ENCODE peak calls at places on chromosomes 12 and 14, in four cellular contexts. C, W, L and I are unnamed samples.

GRCh38 chr12:49496417-49497360 is 42.1 kb upstream of the KCNH3 start:
- DNase-seq in C (no peak), W (no peak), L (no peak), I (no peak)

GRCh38 chr12:61993734-61994345 is 266.4 kb upstream of the USP15 start:
- DNase-seq in C (no peak), W (no peak), L (no peak), I (peak)

GRCh38 chr12:95733156-95733825 is 57.3 kb downstream of the NTN4 start:
- DNase-seq in C (no peak), W (peak), L (no peak), I (no peak)

GRCh38 chr12:25286837-25287236 is 36.1 kb upstream of the KRAS start:
- DNase-seq in C (no peak), W (no peak), L (no peak), I (no peak)

GRCh38 chr12:31120392-31121008 is 46.8 kb downstream of the DDX11 start:
- DNase-seq in C (no peak), W (no peak), L (no peak), I (no peak)

GRCh38 chr14:95530461-95531170 is 4.2 kb upstream of the GLRX5 start:
- DNase-seq in C (peak), W (no peak), L (no peak), I (no peak)

GRCh38 chr12:93136243-93137015 is 207.3 kb upstream of the EEA1 start:
- DNase-seq in C (no peak), W (no peak), L (no peak), I (no peak)

GRCh38 chr14:51331651-51332367 is 91.8 kb downstream of the TMX1 start:
- DNase-seq in C (no peak), W (no peak), L (no peak), I (no peak)

GRCh38 chr12:90287585-90287984 is 578.9 kb upstream of the ATP2B1 start:
- DNase-seq in C (no peak), W (no peak), L (no peak), I (no peak)

GRCh38 chr14:60272177-60272576 is 23.2 kb downstream of the PPM1A start:
- DNase-seq in C (no peak), W (no peak), L (no peak), I (no peak)
- TF ChIP-seq CTCF in C (no peak), W (no peak), L (no peak), I (no peak)

GRCh38 chr12:117890137-117890536 is 78.7 kb downstream of the KSR2 start:
- DNase-seq in C (no peak), W (no peak), L (no peak), I (no peak)
- TF ChIP-seq CTCF in C (no peak), W (no peak), L (no peak), I (no peak)

GRCh38 chr14:103189481-103190470 is 66.5 kb downstream of the TNFAIP2 start:
- DNase-seq in C (no peak), W (no peak), L (no peak), I (no peak)

GRCh38 chr14:103190731-103191130 is 67.5 kb downstream of the TNFAIP2 start:
- DNase-seq in C (no peak), W (no peak), L (no peak), I (no peak)

GRCh38 chr14:103186894-103187586 is 63.8 kb downstream of the TNFAIP2 start:
- DNase-seq in C (no peak), W (no peak), L (no peak), I (peak)

GRCh38 chr14:103187911-103188310 is 64.7 kb downstream of the TNFAIP2 start:
- DNase-seq in C (no peak), W (no peak), L (no peak), I (no peak)

DNA sequence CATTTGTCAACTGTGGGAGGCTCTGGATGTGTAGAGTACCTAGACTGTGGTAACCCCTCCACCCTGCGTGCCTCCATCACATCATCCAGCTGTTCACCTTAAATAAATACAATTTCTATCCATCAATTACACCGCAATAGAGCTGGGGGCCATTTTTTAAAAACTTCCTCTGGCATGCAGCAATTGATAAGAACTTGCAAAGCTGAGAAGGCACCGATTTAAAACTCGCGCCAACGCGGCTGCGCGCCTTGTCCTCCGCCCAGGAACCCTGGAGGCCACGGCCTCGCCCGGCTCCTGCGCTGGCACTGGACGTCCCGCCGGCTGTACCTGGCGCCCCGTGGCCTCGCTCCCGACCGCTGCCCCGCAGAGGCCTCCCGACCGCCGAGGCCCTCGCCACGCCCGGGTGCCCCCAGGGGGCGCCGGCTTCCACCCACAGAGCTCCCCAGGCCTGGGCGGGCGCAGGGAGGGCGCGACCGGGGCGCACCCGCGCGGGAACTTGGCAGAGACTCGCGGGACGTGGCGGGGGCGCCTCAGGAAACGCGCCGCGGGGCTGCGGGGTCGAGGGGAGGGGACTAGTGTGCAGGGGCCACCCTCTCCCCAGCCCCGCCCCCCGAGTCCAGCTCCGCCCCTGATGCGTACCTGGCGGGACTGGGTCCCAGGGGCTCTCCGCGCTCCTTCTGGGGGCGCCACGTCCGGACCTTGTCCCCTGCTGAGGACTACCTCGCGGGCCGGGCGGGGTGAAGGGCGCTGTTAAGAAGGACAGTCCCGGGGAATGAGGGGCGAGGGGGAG is 65.6 kb downstream of the TNFAIP2 start:
- DNase-seq in C (peak), W (no peak), L (peak), I (peak)
- TF ChIP-seq CTCF in C (no peak), W (no peak), L (no peak), I (peak)

DNA sequence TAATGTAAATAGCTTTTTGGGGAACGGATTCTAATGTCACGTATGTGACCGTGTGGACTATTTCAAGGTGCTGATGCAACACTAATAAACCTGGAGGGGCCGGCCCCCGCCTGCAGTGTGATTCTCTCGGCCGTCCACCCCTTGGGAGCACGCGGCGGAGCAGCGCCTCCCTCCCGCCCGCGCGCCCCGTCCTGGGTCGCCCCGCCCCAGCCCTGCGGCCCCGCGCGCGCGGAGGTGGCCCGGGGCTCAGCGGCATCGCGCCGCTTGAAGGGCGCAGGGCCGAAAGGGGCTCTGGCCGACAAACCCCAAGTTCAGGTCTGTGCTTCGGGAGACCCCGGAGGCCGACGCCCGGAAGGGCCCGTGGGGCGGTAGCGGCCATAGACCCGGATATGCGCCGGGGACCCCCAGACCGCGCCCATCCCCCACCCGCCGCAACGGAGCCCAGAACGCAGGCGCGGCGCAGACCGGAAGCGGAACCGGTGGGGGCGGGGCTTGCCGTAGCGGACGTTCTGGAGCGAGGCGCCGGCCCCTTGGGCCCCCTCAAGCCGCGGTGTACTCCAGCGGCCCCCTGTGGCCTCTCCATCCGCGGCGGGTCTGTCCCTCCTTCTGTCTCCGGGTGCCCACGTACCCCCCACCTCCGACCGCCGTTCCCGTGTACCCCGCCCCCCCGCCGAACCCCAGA is at the start of gene TEX22:
- DNase-seq in C (peak), W (peak), L (peak), I (peak)
- TF ChIP-seq CTCF in C (no peak), W (no peak), L (no peak), I (no peak)

DNA sequence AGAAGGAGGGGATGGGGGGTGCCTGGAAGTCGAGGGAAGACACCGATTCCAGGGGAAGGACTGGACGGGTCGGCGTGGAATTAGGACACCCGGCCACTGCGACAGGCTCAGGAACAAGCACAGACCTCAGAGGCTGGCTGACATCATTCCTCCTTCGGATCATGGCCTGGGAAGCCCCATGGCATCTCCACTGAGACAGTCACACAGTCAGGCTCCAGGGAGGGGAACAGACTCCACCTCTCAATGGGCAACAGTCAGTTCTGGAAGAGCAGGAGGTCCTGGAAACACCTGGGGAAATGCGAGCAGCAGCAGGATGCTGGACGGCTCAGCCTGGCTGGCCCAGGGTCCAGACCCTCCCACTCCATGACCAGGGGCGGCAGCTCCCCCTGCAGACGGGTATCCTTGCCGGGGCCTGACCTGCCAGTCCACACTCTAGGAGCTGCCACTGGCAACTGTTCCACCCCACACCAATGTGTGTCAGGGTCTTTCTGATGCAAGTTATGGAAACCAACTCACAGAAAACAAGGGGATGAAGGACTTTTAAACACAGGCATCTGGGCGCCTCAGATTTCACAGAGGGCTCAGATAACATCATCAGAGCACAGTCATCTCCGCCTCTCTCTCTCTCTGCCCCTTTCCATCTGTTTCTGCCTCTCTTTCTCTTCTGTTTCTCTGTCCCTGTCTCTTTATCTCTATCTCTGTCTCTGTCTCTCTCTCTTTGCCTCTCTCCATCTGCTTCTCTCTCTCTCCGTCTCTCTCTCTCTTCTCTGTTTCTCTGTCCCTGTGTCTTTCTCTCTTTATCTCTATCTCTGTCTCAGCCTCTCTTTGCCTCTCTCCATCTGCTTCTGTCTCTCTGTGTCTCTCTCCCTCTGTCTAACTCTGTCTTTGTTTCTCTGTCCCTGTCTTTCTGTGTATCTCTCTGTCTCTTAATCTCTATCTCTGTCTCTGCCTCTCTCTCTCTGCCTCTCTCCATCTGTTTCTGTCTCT is 67.6 kb upstream of the FBRSL1 start:
- DNase-seq in C (no peak), W (no peak), L (no peak), I (no peak)
- TF ChIP-seq CTCF in C (no peak), W (no peak), L (no peak), I (no peak)

DNA sequence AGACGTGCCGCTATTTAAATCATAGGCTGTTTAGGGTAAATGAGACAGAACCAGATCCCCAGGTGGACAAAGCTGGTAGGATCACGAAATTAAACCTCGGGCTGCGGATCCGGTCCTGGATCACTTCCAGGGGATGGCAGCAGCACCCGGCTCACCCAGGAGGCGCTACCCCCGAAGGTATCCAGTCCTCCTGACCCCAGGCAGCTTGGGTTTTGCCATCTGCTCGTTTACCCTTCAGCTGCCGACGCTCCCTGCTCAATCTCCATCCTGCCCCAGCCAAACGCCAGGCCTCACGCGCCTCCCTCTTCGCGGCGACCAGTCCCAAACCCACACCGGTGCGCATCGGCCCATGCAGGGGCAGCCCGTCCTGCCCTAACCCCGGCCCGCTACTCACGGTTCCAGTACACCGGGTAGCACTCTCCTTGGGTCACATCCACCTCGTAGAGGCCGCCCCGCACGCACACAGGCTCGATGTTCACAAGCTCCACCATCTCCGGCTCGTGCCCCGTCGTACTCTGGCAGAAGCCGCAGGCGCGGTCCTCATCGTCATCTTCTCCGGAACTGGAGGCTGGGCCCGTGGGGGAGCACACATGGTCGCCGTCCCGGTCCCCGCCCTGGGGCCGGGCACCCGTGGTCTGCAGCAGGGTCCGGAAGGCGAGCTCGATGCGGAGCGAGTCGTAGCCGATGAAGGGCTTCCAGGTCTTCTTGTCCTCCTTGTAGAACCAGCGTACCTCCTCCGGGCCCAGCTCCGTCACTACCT is 1.1 kb downstream of the DDHD1 start:
- DNase-seq in C (peak), W (peak), L (peak), I (peak)
- TF ChIP-seq CTCF in C (no peak), W (peak), L (no peak), I (no peak)

GRCh38 chr14:55133416-55133815 is 4.4 kb downstream of the LGALS3 start:
- DNase-seq in C (no peak), W (no peak), L (no peak), I (no peak)
- TF ChIP-seq CTCF in C (peak), W (peak), L (no peak), I (no peak)

GRCh38 chr12:14716848-14717444 is 20.5 kb upstream of the GUCY2C start:
- DNase-seq in C (peak), W (peak), L (peak), I (peak)
- TF ChIP-seq CTCF in C (peak), W (peak), L (peak), I (peak)

GRCh38 chr14:77322209-77322902 is 1.5 kb downstream of the GSTZ1 start:
- DNase-seq in C (no peak), W (no peak), L (no peak), I (no peak)

GRCh38 chr14:77322951-77323350 is 2.1 kb downstream of the GSTZ1 start:
- DNase-seq in C (no peak), W (no peak), L (no peak), I (no peak)

GRCh38 chr14:77318006-77318553 is 2.6 kb downstream of the POMT2 start:
- DNase-seq in C (no peak), W (no peak), L (no peak), I (no peak)

GRCh38 chr14:77319416-77319815 is 1.3 kb downstream of the POMT2 start:
- DNase-seq in C (no peak), W (no peak), L (no peak), I (no peak)

DNA sequence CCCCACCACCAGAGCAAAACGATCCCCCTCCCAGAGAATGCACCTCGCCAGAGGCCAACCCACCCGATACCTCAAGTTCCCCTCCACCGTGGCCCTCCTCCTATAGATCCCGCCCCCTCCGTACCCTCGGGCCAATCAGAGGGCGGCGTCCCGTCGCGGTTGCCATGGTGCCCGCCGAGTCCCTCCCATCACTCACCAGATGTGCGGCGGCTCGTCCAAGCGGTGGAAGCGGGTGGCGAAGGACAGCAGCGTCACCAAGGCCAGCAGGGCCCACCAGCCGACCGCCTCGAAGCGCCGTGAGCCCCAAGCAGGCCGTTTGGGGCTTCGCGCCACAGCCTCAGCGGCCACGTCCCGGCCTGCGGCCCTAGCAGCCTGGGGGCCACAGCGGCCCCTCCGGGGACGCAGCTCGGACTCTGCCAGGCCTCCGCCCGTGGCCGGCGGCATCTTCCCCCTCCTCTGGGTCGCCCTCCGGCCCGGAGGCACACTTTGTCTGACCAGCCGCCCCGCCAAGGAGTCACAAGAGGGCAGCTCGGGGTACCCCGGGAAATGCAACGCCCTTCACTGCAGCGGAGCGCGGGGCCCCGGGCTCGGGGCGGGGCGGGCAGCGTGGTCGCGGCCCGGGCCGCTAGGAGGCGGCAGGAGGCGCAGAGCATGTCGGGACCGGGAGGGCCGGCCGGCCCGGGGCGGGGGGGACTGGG is at the start of gene POMT2:
- DNase-seq in C (peak), W (peak), L (peak), I (peak)
- TF ChIP-seq CTCF in C (peak), W (no peak), L (no peak), I (peak)